ENCODE peak calls at places on chromosomes 12 and 14, in four cellular contexts. X, B, U and C are unnamed samples.

GRCh38 chr12:126389215-126389841 is 1324.1 kb downstream of the AACS start:
- DNase-seq in X (no peak), B (no peak), U (no peak), C (no peak)

GRCh38 chr12:15532364-15532977 is 210.2 kb downstream of the PTPRO start:
- DNase-seq in X (no peak), B (no peak), U (no peak), C (no peak)

GRCh38 chr12:95243497-95244183 is 26.0 kb downstream of the VEZT start:
- DNase-seq in X (no peak), B (no peak), U (no peak), C (no peak)

GRCh38 chr12:77847665-77848431 is 17.2 kb downstream of the NAV3 start:
- DNase-seq in X (no peak), B (peak; percentile 94), U (no peak), C (no peak)

GRCh38 chr12:114920828-114921579 is 237.0 kb upstream of the TBX3 start:
- DNase-seq in X (no peak), B (no peak), U (no peak), C (no peak)

GRCh38 chr14:105665951-105666277 is 139.5 kb downstream of the TMEM121 start:
- DNase-seq in X (no peak), B (no peak), U (no peak), C (no peak)

GRCh38 chr12:32499048-32499447 is 99.7 kb downstream of the FGD4 start:
- DNase-seq in X (no peak), B (no peak), U (no peak), C (peak; percentile 39)

GRCh38 chr12:43805149-43805856 is 814 bp downstream of the TWF1 start:
- DNase-seq in X (no peak), B (no peak), U (no peak), C (no peak)

GRCh38 chr12:87827638-87828264 is 201.4 kb downstream of the C12orf50 start:
- DNase-seq in X (no peak), B (no peak), U (no peak), C (no peak)

GRCh38 chr12:87828384-87828973 is 200.7 kb downstream of the C12orf50 start:
- DNase-seq in X (no peak), B (no peak), U (no peak), C (no peak)
- H3K27ac ChIP-seq in X (no peak overlapping the region), B (no peak overlapping the region), U (no peak overlapping the region), C (no peak overlapping the region)

GRCh38 chr14:20328705-20329104 is 4.4 kb downstream of the CCNB1IP1 start:
- DNase-seq in X (no peak), B (no peak), U (no peak), C (no peak)

GRCh38 chr14:20332386-20332945 is 613 bp downstream of the CCNB1IP1 start:
- DNase-seq in X (no peak), B (no peak), U (no peak), C (no peak)

GRCh38 chr14:20331048-20331613 is 1.9 kb downstream of the CCNB1IP1 start:
- DNase-seq in X (no peak), B (no peak), U (no peak), C (no peak)

GRCh38 chr14:20327005-20327869 is 5.8 kb downstream of the CCNB1IP1 start:
- DNase-seq in X (peak; percentile 28), B (peak; percentile 32), U (no peak), C (no peak)

GRCh38 chr14:20329355-20329754 is 3.7 kb downstream of the CCNB1IP1 start:
- DNase-seq in X (no peak), B (no peak), U (no peak), C (no peak)
- H3K4me1 ChIP-seq in X (no peaks in the 10 kb centered on the region), B (peaks cover 6% of the 10 kb centered on the region), U (no peaks in the 10 kb centered on the region), C (peaks cover 39% of the 10 kb centered on the region)

GRCh38 chr14:50964683-50965390 is 20.6 kb upstream of the PYGL start:
- DNase-seq in X (peak; percentile 93), B (peak; percentile 71), U (no peak), C (no peak)

GRCh38 chr14:50957296-50957695 is 13.0 kb upstream of the PYGL start:
- DNase-seq in X (peak; percentile 60), B (no peak), U (no peak), C (no peak)

GRCh38 chr14:50967104-50967503 is 22.8 kb upstream of the PYGL start:
- DNase-seq in X (no peak), B (no peak), U (no peak), C (no peak)

GRCh38 chr14:50963919-50964318 is 19.6 kb upstream of the PYGL start:
- DNase-seq in X (no peak), B (no peak), U (no peak), C (no peak)

DNA sequence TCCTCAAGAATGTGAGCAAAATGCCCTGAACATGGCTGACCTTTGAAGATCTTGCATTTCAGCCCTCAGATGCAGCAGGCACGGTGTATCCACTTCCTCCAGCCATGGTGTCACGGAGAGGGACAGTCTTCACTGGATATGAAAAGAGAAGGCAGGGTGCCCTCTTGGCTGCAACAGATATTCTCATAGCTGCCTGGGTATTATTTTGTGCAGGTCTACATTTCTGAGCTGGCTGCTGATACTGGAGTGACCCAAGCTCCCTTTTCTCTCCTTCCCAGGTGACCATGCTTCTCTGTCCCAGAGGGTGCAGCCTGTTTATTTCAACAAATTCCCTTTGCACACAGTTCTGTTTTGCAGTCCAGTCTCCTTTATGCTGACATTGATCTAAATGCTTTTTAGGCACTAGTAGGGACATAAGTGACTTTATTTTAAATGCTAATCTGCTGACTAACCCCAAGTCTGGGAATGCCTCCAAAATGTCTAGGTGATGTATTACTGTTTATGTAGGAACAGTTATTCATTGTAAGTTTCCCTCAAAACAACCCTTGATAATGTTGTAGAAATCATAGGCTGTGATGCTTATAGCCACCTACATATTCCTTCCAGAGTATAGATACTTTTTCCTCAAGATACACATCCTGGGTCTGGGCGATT is 17.4 kb upstream of the PYGL start:
- DNase-seq in X (peak; percentile 43), B (peak; percentile 62), U (no peak), C (no peak)
- H3K27ac ChIP-seq in X (peak overlapping the region; percentile 79), B (no peak overlapping the region), U (peak overlapping the region; percentile 48), C (no peak overlapping the region)

DNA sequence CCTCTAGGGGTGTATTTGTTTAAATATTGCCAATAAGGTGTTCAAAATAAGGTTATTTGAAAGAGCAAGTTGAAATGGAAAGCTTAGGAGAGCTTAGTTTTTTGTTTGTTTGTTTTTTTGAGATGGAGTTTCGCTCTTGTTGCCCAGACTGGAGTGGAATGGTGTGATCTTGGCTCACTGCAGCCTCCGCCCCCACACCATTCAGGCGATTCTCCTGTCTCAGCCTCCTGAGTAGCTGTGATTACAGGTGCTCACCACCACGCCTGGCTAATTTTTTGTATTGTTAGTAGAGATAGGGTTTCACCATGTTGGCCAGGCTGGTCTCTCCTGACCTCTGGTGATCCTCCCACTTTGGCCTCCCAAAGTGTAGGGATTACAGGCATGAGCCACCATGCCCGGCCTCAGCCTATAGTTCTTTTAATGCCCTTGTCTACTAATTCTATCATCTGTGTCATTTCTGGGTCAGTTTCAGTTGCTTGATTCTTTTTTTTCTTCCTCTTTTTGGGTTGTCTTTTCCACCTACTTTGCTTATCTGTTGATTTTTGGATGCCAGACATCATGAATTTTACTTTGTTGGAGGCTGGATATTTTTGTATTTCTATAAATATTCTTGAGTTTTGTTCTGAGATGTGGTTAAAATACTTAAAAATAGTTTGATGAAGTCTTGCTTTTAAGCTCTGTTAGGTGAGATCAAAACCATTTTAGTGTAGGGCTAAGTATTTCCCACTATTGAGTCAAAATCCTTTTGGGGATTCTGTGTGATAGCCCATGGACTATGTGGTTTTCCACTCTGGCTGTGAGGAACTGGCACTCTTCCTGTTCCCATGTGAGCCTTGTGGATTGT is 18.7 kb downstream of the RCOR1 start:
- DNase-seq in X (no peak), B (no peak), U (no peak), C (no peak)
- H3K4me1 ChIP-seq in X (no peaks in the 10 kb centered on the region), B (no peaks in the 10 kb centered on the region), U (peaks cover 4% of the 10 kb centered on the region), C (peaks cover 8% of the 10 kb centered on the region)

DNA sequence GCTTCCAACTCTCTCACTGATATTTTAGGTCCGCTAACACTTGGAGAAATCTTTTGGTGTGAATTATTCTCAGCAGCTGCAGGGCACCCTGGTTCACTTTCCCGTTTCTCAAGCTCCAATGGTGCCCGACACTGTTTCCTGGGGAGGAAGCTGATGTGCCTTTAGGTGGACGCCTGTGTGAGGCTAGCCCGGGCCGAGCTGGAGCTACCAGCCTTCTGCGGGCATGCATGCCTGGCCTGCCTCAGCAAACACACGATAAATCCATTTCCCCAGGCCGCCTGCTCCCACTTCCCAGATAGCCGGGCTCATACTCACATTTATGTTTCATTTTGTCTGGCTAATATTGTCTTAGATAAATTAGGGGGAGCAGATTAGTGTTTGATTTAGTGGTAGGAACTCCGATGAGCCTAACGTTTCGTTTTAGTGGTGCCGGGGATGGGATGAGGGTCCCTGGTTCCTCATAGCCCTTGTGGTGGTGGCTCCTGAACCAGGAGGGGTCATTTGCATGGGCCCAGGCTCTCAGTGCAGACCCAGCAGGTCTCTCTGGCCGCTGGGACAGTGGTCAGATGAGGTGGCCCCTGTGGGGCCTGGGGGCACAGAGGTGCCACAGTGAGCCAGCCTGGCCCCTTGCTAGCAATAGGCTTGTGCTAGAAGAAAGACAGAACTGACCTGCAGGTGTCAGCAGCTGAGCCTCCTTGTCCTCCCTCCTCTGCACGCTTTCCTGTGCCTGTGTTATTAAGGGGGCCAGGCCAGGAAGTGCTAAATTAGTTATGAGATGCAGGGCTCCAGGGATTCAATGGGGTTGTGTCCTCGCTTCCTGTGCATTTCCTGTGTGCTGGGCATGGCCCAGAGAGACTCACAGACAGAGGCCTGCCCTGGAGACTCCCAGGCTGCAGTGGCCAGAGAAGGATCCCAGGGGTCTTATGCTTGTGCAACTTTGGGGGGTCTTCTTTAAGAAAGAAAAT is 88.3 kb downstream of the KIF26A start:
- DNase-seq in X (no peak), B (no peak), U (peak; percentile 67), C (no peak)
- H3K27ac ChIP-seq in X (no peak overlapping the region), B (no peak overlapping the region), U (no peak overlapping the region), C (no peak overlapping the region)

DNA sequence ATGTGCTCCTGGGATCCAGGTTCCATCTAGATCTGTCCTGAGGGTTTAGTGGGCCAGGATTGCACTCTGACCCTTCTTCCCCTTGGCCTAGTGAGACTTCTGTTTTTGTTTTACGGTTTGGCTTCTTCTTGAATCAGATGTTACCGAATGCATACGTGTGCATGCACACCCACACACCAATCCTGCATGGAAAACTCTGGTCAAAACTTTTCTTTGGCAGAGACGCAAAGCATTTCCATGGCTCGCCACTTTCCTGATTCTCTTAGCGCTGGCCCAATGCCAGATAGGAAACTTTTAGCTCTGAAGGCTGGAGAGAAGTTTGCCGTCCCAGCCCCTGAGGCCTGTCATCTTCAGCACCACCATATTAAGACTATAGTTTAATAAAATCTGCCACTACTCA is 67.4 kb upstream of the ACTN1 start:
- DNase-seq in X (peak; percentile 79), B (no peak), U (peak; percentile 80), C (peak; percentile 84)
- H3K4me1 ChIP-seq in X (peaks cover 36% of the 10 kb centered on the region), B (no peaks in the 10 kb centered on the region), U (peaks cover 8% of the 10 kb centered on the region), C (peaks cover 94% of the 10 kb centered on the region)

DNA sequence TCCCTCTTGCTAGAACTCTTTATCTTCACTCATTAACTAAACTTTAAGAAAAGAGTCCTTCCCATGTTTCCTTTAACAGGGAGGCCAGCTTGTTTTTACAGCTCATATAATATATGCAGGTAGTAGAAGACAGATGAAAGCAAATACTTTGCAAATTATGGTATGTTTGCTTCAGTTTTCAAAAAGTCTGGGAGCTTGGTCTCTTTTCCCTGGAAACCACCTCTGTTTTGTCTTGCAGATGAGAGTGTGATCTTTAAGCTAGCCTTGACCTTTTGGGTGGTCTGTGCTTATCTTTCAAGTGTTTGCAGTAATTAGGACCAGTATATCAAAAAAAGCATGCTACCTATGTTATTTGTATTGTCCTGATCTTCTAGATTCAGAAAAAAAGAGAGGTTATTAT is 62.7 kb downstream of the ERC1 start:
- DNase-seq in X (no peak), B (no peak), U (no peak), C (no peak)
- H3K27ac ChIP-seq in X (no peak overlapping the region), B (no peak overlapping the region), U (no peak overlapping the region), C (no peak overlapping the region)